ENCODE peak calls at places on chromosomes 5 and 9, in six cellular contexts. One of them, this sample, is unnamed. For H3K4me1 and H3K36me3, the result is how much of the 10 kb centered on the place peaks cover.

GRCh38 chr9:13113201-13113600 is 166.3 kb downstream of the MPDZ start:
- DNase-seq in mesendoderm: no peak
- DNase-seq in K562: no peak
- DNase-seq in heart right ventricle: no peak
- DNase-seq in cardiac muscle cell: peak
- DNase-seq in uterus: no peak
- DNase-seq in this sample: no peak

GRCh38 chr9:114769664-114770063 is 36.2 kb downstream of the TNFSF15 start:
- DNase-seq in K562: no peak
- DNase-seq in mesendoderm: no peak
- DNase-seq in cardiac muscle cell: no peak
- DNase-seq in uterus: no peak
- DNase-seq in heart right ventricle: no peak
- DNase-seq in this sample: no peak

GRCh38 chr9:135476981-135477380 is 2.6 kb upstream of the PPP1R26 start:
- DNase-seq in uterus: no peak
- DNase-seq in mesendoderm: no peak
- DNase-seq in heart right ventricle: no peak
- DNase-seq in cardiac muscle cell: peak
- DNase-seq in K562: no peak
- DNase-seq in this sample: no peak

GRCh38 chr5:179259731-179260323 is 85.4 kb downstream of the ADAMTS2 start:
- DNase-seq in mesendoderm: no peak
- DNase-seq in K562: no peak
- DNase-seq in cardiac muscle cell: no peak
- DNase-seq in uterus: peak
- DNase-seq in heart right ventricle: no peak
- DNase-seq in this sample: peak

GRCh38 chr5:77743181-77743580 is 33.0 kb downstream of the TBCA start:
- DNase-seq in heart right ventricle: no peak
- DNase-seq in cardiac muscle cell: peak
- DNase-seq in uterus: no peak
- DNase-seq in mesendoderm: no peak
- DNase-seq in K562: no peak
- DNase-seq in this sample: no peak

GRCh38 chr9:3240651-3241268 is 285.0 kb downstream of the RFX3 start:
- DNase-seq in cardiac muscle cell: peak
- DNase-seq in mesendoderm: peak
- DNase-seq in heart right ventricle: peak
- DNase-seq in K562: peak
- DNase-seq in uterus: peak
- DNase-seq in this sample: peak

GRCh38 chr5:170147051-170147785 is 41.5 kb downstream of the FOXI1 start:
- DNase-seq in heart right ventricle: no peak
- DNase-seq in mesendoderm: no peak
- DNase-seq in cardiac muscle cell: no peak
- DNase-seq in uterus: no peak
- DNase-seq in K562: no peak
- DNase-seq in this sample: no peak

GRCh38 chr9:137150485-137151060 is 11.6 kb downstream of the GRIN1 start:
- DNase-seq in heart right ventricle: no peak
- DNase-seq in K562: peak
- DNase-seq in mesendoderm: peak
- DNase-seq in cardiac muscle cell: no peak
- DNase-seq in uterus: no peak
- DNase-seq in this sample: peak

GRCh38 chr5:38724301-38725030 is 121.3 kb upstream of the OSMR start:
- DNase-seq in uterus: no peak
- DNase-seq in cardiac muscle cell: peak
- DNase-seq in heart right ventricle: no peak
- DNase-seq in mesendoderm: peak
- DNase-seq in K562: no peak
- DNase-seq in this sample: no peak

GRCh38 chr9:20015427-20015931 is 226.6 kb upstream of the SLC24A2 start:
- DNase-seq in cardiac muscle cell: no peak
- DNase-seq in heart right ventricle: no peak
- DNase-seq in K562: no peak
- DNase-seq in mesendoderm: no peak
- DNase-seq in uterus: no peak
- DNase-seq in this sample: no peak

GRCh38 chr9:105921057-105921721 is 226.8 kb downstream of the TMEM38B start:
- DNase-seq in uterus: no peak
- DNase-seq in K562: no peak
- DNase-seq in heart right ventricle: no peak
- DNase-seq in mesendoderm: peak
- DNase-seq in cardiac muscle cell: peak
- DNase-seq in this sample: no peak

GRCh38 chr9:119284587-119285337 is 84.5 kb downstream of the BRINP1 start:
- DNase-seq in K562: no peak
- DNase-seq in mesendoderm: no peak
- DNase-seq in heart right ventricle: no peak
- DNase-seq in uterus: no peak
- DNase-seq in cardiac muscle cell: peak
- DNase-seq in this sample: no peak

GRCh38 chr9:116278326-116278725 is 124.7 kb downstream of the PAPPA start:
- DNase-seq in uterus: no peak
- DNase-seq in K562: no peak
- DNase-seq in mesendoderm: no peak
- DNase-seq in heart right ventricle: no peak
- DNase-seq in cardiac muscle cell: no peak
- DNase-seq in this sample: no peak

GRCh38 chr5:116502097-116502496 is 72.5 kb downstream of the SEMA6A start:
- DNase-seq in uterus: no peak
- DNase-seq in cardiac muscle cell: no peak
- DNase-seq in K562: no peak
- DNase-seq in mesendoderm: no peak
- DNase-seq in heart right ventricle: no peak
- DNase-seq in this sample: no peak

GRCh38 chr5:73901045-73901444 is 275.0 kb downstream of the ARHGEF28 start:
- DNase-seq in uterus: no peak
- DNase-seq in heart right ventricle: peak
- DNase-seq in cardiac muscle cell: peak
- DNase-seq in K562: no peak
- DNase-seq in mesendoderm: peak
- DNase-seq in this sample: no peak

GRCh38 chr5:130652178-130652577 is 512.9 kb downstream of the HINT1 start:
- DNase-seq in cardiac muscle cell: peak
- DNase-seq in mesendoderm: no peak
- DNase-seq in heart right ventricle: no peak
- DNase-seq in K562: no peak
- DNase-seq in uterus: no peak
- DNase-seq in this sample: no peak

GRCh38 chr9:106859957-106860715 is 2.8 kb upstream of the ZNF462 start:
- DNase-seq in mesendoderm: peak
- DNase-seq in K562: no peak
- DNase-seq in uterus: peak
- DNase-seq in heart right ventricle: peak
- DNase-seq in cardiac muscle cell: peak
- DNase-seq in this sample: peak

DNA sequence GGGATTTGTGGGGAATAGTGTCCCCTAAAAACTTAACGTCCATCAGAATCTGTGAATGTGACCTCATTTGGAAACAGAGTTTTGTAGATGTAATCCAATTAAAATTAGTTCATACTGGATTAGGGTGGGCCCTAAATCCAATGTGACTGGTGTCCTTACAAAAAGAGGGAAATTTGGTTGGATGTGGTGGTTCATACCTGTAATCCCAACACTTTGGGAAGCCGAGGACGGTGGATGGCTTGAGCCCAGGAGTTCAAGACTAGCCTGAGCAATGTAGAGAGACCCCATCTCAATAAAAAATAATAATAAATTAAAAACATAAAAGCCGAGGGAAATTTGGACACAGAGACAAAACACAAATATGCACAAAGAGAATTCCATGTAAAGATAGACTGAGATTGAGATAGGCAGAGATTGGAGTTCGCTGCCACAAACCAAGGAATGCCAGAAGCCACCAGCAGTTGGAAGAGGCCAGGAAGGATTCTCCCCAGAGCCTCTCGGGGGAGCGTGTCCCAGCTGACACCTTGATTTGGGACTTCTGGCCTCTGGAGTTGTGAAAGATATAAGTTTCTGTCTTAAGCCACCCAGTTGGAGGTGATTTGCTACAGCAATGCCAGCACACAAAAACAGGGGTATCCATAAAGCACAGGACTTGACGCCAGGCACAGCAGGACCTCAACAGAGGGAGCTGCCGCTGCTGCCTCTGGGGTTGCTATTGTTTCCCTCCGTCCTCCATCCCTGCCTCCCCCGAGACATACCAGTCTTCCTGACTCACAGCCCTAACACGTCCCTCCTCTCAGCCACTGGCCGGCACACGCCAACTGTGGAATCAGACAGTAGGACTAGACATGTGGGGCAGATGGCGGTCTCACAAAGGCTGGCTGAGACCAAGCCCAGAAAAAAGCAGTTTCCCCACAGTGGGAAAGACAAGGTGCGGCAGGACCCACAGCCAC is 73.8 kb upstream of the IL17B start:
- DNase-seq in K562: no peak
- DNase-seq in uterus: peak
- DNase-seq in heart right ventricle: peak
- DNase-seq in cardiac muscle cell: peak
- DNase-seq in mesendoderm: peak
- DNase-seq in this sample: no peak
- H3K4me3 ChIP-seq in K562: no peak
- H3K4me3 ChIP-seq in uterus: no peak
- H3K4me3 ChIP-seq in heart right ventricle: no peak
- H3K4me3 ChIP-seq in cardiac muscle cell: no peak
- H3K4me3 ChIP-seq in mesendoderm: no peak
- H3K4me3 ChIP-seq in this sample: no peak

DNA sequence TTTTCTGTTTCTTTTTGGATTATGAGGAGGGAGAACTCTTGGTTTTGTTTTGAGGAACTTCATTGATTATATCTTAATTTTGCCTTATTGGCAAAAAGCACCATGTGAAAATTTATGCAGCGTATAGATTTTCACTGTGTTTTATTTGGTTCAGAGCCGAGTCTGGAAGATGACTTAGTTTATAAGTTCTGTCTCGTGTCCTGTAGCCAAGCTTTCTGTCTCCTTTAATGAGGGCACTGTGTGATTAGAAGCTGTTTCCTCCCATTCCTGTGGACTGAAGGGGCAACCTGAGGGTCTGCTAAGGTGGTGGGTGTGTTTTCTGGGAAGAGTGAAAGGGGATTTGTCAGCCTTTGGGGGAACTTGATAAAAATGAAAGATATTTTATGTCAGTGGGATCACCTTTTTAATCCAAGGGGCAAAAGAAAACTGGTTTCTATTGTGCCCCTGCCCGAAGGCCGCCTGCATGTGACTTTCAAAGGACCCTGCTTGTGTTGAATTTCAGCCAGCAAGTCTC is 262.1 kb downstream of the FANCC start:
- DNase-seq in uterus: no peak
- DNase-seq in K562: no peak
- DNase-seq in cardiac muscle cell: no peak
- DNase-seq in mesendoderm: no peak
- DNase-seq in heart right ventricle: no peak
- DNase-seq in this sample: no peak
- H3K4me1 ChIP-seq in uterus: under half
- H3K4me1 ChIP-seq in K562: under half
- H3K4me1 ChIP-seq in cardiac muscle cell: under half
- H3K4me1 ChIP-seq in mesendoderm: under half
- H3K4me1 ChIP-seq in heart right ventricle: under half
- H3K4me1 ChIP-seq in this sample: under half

GRCh38 chr9:127791085-127791484 is 5.3 kb downstream of the CDK9 start:
- DNase-seq in heart right ventricle: no peak
- DNase-seq in K562: no peak
- DNase-seq in cardiac muscle cell: no peak
- DNase-seq in uterus: no peak
- DNase-seq in mesendoderm: no peak
- DNase-seq in this sample: no peak

GRCh38 chr9:127786773-127787123 is 914 bp downstream of the CDK9 start:
- DNase-seq in uterus: no peak
- DNase-seq in cardiac muscle cell: peak
- DNase-seq in mesendoderm: no peak
- DNase-seq in K562: no peak
- DNase-seq in heart right ventricle: no peak
- DNase-seq in this sample: no peak

GRCh38 chr9:127790094-127790855 is 4.4 kb downstream of the CDK9 start:
- DNase-seq in mesendoderm: no peak
- DNase-seq in cardiac muscle cell: no peak
- DNase-seq in K562: no peak
- DNase-seq in heart right ventricle: no peak
- DNase-seq in uterus: no peak
- DNase-seq in this sample: no peak

GRCh38 chr9:127788337-127789011 is 2.6 kb downstream of the CDK9 start:
- DNase-seq in heart right ventricle: no peak
- DNase-seq in uterus: no peak
- DNase-seq in cardiac muscle cell: no peak
- DNase-seq in K562: no peak
- DNase-seq in mesendoderm: no peak
- DNase-seq in this sample: no peak

DNA sequence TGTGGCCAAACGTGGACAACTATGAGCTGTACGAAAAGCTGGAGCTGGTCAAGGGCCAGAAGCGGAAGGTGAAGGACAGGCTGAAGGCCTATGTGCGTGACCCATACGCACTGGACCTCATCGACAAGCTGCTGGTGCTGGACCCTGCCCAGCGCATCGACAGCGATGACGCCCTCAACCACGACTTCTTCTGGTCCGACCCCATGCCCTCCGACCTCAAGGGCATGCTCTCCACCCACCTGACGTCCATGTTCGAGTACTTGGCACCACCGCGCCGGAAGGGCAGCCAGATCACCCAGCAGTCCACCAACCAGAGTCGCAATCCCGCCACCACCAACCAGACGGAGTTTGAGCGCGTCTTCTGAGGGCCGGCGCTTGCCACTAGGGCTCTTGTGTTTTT is 3.3 kb downstream of the CDK9 start:
- DNase-seq in cardiac muscle cell: no peak
- DNase-seq in K562: no peak
- DNase-seq in mesendoderm: no peak
- DNase-seq in uterus: no peak
- DNase-seq in heart right ventricle: no peak
- DNase-seq in this sample: no peak
- H3K36me3 ChIP-seq in cardiac muscle cell: under half
- H3K36me3 ChIP-seq in K562: half or more
- H3K36me3 ChIP-seq in mesendoderm: under half
- H3K36me3 ChIP-seq in uterus: under half
- H3K36me3 ChIP-seq in heart right ventricle: under half
- H3K36me3 ChIP-seq in this sample: under half

DNA sequence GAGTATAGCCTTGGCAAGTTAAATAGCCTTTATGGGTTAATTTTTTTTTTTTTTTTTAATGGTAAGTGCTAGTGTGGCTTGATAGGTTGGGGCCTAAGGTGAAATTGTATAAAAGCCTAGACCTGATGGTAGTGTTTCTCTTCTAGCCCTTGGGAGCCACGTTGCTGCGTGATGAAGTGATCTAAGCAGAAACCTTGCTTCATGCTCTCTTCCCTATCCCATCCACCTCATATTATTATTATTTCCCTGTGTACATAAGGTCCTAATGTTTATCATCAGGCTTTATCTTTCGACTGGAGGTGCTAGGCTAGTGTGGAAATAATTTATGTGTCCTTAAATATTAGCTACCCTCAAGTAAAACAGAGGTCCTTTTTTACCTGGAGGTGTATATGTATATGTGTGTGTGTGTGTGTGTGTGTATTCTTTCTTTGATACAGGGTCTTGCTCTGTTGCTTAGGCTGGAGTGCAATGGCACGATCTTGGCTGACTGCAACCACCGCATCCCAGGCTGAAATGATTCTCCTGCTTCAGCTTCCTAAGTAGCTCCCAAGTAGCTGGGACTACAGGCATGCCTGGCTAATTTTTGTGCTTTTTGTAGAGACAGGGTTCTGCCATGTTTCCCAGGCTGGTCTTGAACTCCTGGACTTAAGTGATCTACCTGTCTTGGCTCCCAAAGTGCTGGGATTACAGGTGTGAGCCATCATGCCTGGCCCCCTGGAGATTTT is 3.6 kb downstream of the UGCG start:
- DNase-seq in uterus: no peak
- DNase-seq in K562: peak
- DNase-seq in heart right ventricle: no peak
- DNase-seq in cardiac muscle cell: peak
- DNase-seq in mesendoderm: no peak
- DNase-seq in this sample: no peak
- H3K4me3 ChIP-seq in uterus: no peak
- H3K4me3 ChIP-seq in K562: peak
- H3K4me3 ChIP-seq in heart right ventricle: no peak
- H3K4me3 ChIP-seq in cardiac muscle cell: no peak
- H3K4me3 ChIP-seq in mesendoderm: no peak
- H3K4me3 ChIP-seq in this sample: no peak

This sample was measured in Caco-2.